ENCODE peak calls at places on chromosomes 13 and 19, in eight cellular contexts. W, Z, P, V, O, Q, S and A are unnamed samples.

GRCh38 chr13:104416973-104417372 is 1350.8 kb upstream of the SLC10A2 start:
- DNase-seq in V (no peak), W (no peak), P (no peak), S (no peak), Z (no peak), Q (no peak), O (no peak), A (no peak)

GRCh38 chr13:105579821-105580707 is 955.4 kb downstream of the EFNB2 start:
- DNase-seq in Z (no peak), S (no peak), W (no peak), P (no peak), V (no peak), Q (no peak), O (peak; percentile 9), A (no peak)

GRCh38 chr13:50284540-50284939 is 269.3 kb downstream of the KCNRG start:
- DNase-seq in W (no peak), Q (no peak), Z (peak; percentile 45), V (no peak), O (no peak), P (no peak), S (no peak), A (peak; percentile 7)

GRCh38 chr13:47708386-47708785 is 292.7 kb downstream of the SUCLA2 start:
- DNase-seq in P (no peak), Q (no peak), Z (no peak), W (peak; percentile 59), V (no peak), S (no peak), O (no peak), A (no peak)

GRCh38 chr13:113664751-113665581 is 2.1 kb upstream of the GRK1 start:
- DNase-seq in Z (no peak), V (no peak), W (no peak), S (no peak), O (no peak), P (no peak), Q (no peak), A (no peak)

GRCh38 chr19:4326837-4327251 is 11.8 kb downstream of the STAP2 start:
- DNase-seq in O (no peak), P (no peak), V (peak; percentile 75), Q (no peak), Z (no peak), S (peak; percentile 94), W (no peak), A (no peak)

GRCh38 chr19:11023635-11024168 is 62.9 kb downstream of the SMARCA4 start:
- DNase-seq in Z (no peak), O (no peak), P (no peak), W (no peak), Q (no peak), S (no peak), V (no peak), A (no peak)

GRCh38 chr13:93066187-93066586 is 160.4 kb upstream of the GPC6 start:
- DNase-seq in V (no peak), O (peak; percentile 16), Q (no peak), P (no peak), W (peak; percentile 82), S (no peak), Z (no peak), A (no peak)

GRCh38 chr13:113863511-113864302 is at the start of gene GAS6:
- DNase-seq in P (no peak), Q (no peak), S (peak; percentile 48), W (peak; percentile 76), O (peak; percentile 69), Z (peak; percentile 69), V (peak; percentile 89), A (no peak)

GRCh38 chr13:30510811-30511371 is 45.2 kb upstream of the HMGB1 start:
- DNase-seq in Q (no peak), O (no peak), Z (no peak), W (peak; percentile 37), S (no peak), V (no peak), P (no peak), A (no peak)

GRCh38 chr19:48568345-48568886 is 16.4 kb downstream of the SULT2B1 start:
- DNase-seq in W (peak; percentile 98), S (peak; percentile 65), V (peak; percentile 68), Z (no peak), P (peak; percentile 83), Q (no peak), O (peak; percentile 91), A (no peak)

GRCh38 chr13:113999618-113999910 is 25.7 kb upstream of the C13orf46 start:
- DNase-seq in W (peak; percentile 25), Q (no peak), Z (no peak), O (no peak), V (no peak), P (no peak), S (no peak), A (no peak)

GRCh38 chr13:102974574-102975195 is 91.5 kb downstream of the SLC10A2 start:
- DNase-seq in V (no peak), W (no peak), O (no peak), P (no peak), Q (no peak), Z (no peak), S (no peak), A (no peak)

GRCh38 chr13:102968572-102969228 is 97.5 kb downstream of the SLC10A2 start:
- DNase-seq in P (no peak), O (peak; percentile 62), Z (no peak), V (no peak), S (no peak), W (no peak), Q (peak; percentile 49), A (no peak)

GRCh38 chr13:102965802-102966201 is 100.4 kb downstream of the SLC10A2 start:
- DNase-seq in O (no peak), V (no peak), P (no peak), S (no peak), Z (no peak), Q (no peak), W (no peak), A (no peak)

GRCh38 chr13:102972191-102972590 is 94.0 kb downstream of the SLC10A2 start:
- DNase-seq in P (no peak), S (no peak), W (no peak), Z (no peak), V (no peak), Q (no peak), O (no peak), A (no peak)

DNA sequence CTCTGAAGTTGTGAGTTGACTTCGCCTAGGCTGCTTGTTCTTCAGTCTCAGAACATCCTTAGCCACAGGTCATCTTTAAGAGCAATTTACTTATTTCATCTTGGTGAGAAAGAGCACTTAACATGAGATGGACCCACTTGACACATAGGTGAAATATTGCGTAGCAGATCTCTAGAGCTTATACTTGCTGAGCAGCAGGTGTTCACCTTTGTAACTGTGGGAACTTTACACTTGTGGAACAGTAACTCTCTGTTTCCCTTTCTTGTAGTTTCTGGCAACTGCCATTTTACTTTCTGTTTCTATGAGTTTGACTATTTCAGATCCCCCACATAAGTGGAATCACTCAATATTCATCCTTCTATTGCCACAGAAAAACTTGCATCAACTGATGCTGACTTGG is 95.7 kb downstream of the SLC10A2 start:
- DNase-seq in S (no peak), P (no peak), W (no peak), V (no peak), O (no peak), Q (no peak), Z (peak; percentile 89), A (peak; percentile 59)
- H3K4me2 ChIP-seq in S (no peak overlapping the region), P (no peak overlapping the region), W (no peak overlapping the region), V (no peak overlapping the region), O (no peak overlapping the region), Q (no peak overlapping the region), Z (peak overlapping the region; percentile 20), A (peak overlapping the region; percentile 29)

GRCh38 chr19:51719251-51719901 is 4.4 kb downstream of the HAS1 start:
- DNase-seq in Q (no peak), V (no peak), Z (no peak), S (peak; percentile 69), W (no peak), P (no peak), O (no peak), A (no peak)

GRCh38 chr19:51721905-51722304 is 1.9 kb downstream of the HAS1 start:
- DNase-seq in V (no peak), W (no peak), O (no peak), P (no peak), S (no peak), Q (peak; percentile 91), Z (no peak), A (no peak)

GRCh38 chr19:51724543-51724942 is 752 bp upstream of the HAS1 start:
- DNase-seq in S (no peak), Z (no peak), Q (no peak), W (peak; percentile 69), P (no peak), O (no peak), V (no peak), A (no peak)

GRCh38 chr19:51726049-51726448 is 2.3 kb upstream of the HAS1 start:
- DNase-seq in W (peak; percentile 87), Q (no peak), O (peak; percentile 73), S (peak; percentile 40), P (no peak), Z (no peak), V (no peak), A (no peak)

DNA sequence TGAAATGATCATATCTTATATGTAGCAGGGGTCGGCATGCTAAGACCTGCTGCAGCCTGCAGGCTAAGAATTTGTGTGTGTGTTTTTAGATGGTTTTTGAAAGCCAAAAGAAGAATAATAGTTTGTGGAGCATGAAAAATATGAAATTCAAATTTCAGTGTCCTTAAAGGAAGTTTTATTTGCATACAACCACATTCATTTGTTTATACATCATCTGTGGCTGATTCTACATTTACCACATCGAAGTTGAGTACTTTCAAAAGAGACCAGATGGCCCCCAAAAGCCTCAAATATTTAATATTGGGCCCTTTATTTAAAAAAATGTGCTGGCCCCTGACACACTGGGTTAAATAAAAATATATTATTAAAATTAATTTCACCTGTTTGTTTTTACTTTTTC is 1.3 kb downstream of the HAS1 start:
- DNase-seq in P (no peak), Z (no peak), O (no peak), W (no peak), V (no peak), S (no peak), Q (peak; percentile 89), A (no peak)
- H3K9me2 ChIP-seq in P (no peaks in the 10 kb centered on the region), Z (no peaks in the 10 kb centered on the region), O (no peaks in the 10 kb centered on the region), W (no peaks in the 10 kb centered on the region), V (no peaks in the 10 kb centered on the region), S (no peaks in the 10 kb centered on the region), Q (no peaks in the 10 kb centered on the region), A (no peaks in the 10 kb centered on the region)

DNA sequence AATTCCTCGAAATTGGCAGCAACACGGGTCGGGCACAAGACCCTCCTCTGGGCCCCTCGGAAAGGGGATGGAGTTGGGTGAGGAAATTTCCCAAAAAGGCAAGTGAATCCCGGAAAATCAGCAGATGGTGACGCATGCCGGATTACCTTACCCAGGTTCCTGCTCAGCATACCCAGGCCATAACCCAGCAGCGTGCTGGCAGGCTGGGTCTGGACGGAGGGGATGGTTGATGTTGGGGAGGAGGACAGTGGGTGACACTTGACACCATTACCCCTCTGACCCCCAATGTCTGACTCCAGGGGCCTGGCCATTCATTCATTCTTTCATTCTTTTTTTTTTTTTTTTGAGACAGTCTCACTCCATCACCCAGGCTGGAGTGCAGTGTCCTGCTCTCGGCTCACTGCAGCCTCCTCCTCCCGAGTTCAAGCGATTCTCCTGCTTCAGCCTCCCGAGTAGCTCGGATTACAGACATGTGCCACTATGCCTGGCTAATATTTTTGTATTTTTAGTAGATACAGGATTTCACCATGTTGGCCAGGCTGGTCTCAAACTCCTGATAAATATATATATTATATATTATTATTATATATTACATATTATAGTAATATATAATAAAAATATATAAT is 794 bp downstream of the PVR start:
- DNase-seq in P (no peak), W (peak; percentile 67), S (peak; percentile 79), O (peak; percentile 70), Q (no peak), V (peak; percentile 79), Z (no peak), A (no peak)
- H3K4me1 ChIP-seq in P (peaks cover 4% of the 10 kb centered on the region), W (peaks cover 30% of the 10 kb centered on the region), S (peaks cover 3% of the 10 kb centered on the region), O (peaks cover 20% of the 10 kb centered on the region), Q (no peaks in the 10 kb centered on the region), V (no peaks in the 10 kb centered on the region), Z (no peaks in the 10 kb centered on the region), A (no peaks in the 10 kb centered on the region)

GRCh38 chr19:49932731-49933131 is 3.4 kb upstream of the NUP62 start:
- DNase-seq in O (no peak), P (no peak), Q (no peak), Z (no peak), W (no peak), V (no peak), S (no peak), A (no peak)
- H3K4me2 ChIP-seq in O (no peak overlapping the region), P (no peak overlapping the region), Q (no peak overlapping the region), Z (no peak overlapping the region), W (no peak overlapping the region), V (no peak overlapping the region), S (no peak overlapping the region), A (no peak overlapping the region)